ENCODE peak calls at places on chromosomes 16 and 17, in six cellular contexts. One of them, this sample, is unnamed.

GRCh38 chr17:29589524-29590260 is at the start of gene GIT1:
- DNase-seq in GM12878: no peak
- DNase-seq in K562: peak
- DNase-seq in GM23338: peak
- DNase-seq in neural progenitor cell: peak
- DNase-seq in fibroblast of lung: peak
- DNase-seq in this sample: no peak

GRCh38 chr16:56294014-56294413 is 102.7 kb downstream of the GNAO1 start:
- DNase-seq in GM12878: no peak
- DNase-seq in K562: no peak
- DNase-seq in GM23338: no peak
- DNase-seq in neural progenitor cell: no peak
- DNase-seq in fibroblast of lung: no peak
- DNase-seq in this sample: no peak

GRCh38 chr16:3115561-3115960 is 3.2 kb downstream of the ZNF205 start:
- DNase-seq in GM12878: no peak
- DNase-seq in K562: peak
- DNase-seq in GM23338: peak
- DNase-seq in neural progenitor cell: no peak
- DNase-seq in fibroblast of lung: no peak
- DNase-seq in this sample: no peak

GRCh38 chr17:7479389-7480192 is at the start of gene ZBTB4:
- DNase-seq in GM12878: no peak
- DNase-seq in K562: peak
- DNase-seq in GM23338: peak
- DNase-seq in neural progenitor cell: peak
- DNase-seq in fibroblast of lung: peak
- DNase-seq in this sample: no peak

GRCh38 chr16:49452108-49452507 is 78.5 kb downstream of the C16orf78 start:
- DNase-seq in GM12878: no peak
- DNase-seq in K562: no peak
- DNase-seq in GM23338: no peak
- DNase-seq in neural progenitor cell: no peak
- DNase-seq in fibroblast of lung: no peak
- DNase-seq in this sample: no peak

GRCh38 chr17:81733507-81734404 is 21.7 kb downstream of the SLC25A10 start:
- DNase-seq in GM12878: no peak
- DNase-seq in K562: peak
- DNase-seq in GM23338: peak
- DNase-seq in neural progenitor cell: peak
- DNase-seq in fibroblast of lung: peak
- DNase-seq in this sample: no peak

GRCh38 chr17:45437461-45438283 is 5.0 kb upstream of the ARHGAP27 start:
- DNase-seq in GM12878: no peak
- DNase-seq in K562: no peak
- DNase-seq in GM23338: no peak
- DNase-seq in neural progenitor cell: no peak
- DNase-seq in fibroblast of lung: no peak
- DNase-seq in this sample: no peak

GRCh38 chr17:73342549-73343167 is 30.9 kb upstream of the CDC42EP4 start:
- DNase-seq in GM12878: no peak
- DNase-seq in K562: no peak
- DNase-seq in GM23338: peak
- DNase-seq in neural progenitor cell: peak
- DNase-seq in fibroblast of lung: no peak
- DNase-seq in this sample: no peak

GRCh38 chr17:70521821-70522256 is 352.5 kb downstream of the KCNJ2 start:
- DNase-seq in GM12878: no peak
- DNase-seq in K562: no peak
- DNase-seq in GM23338: no peak
- DNase-seq in neural progenitor cell: no peak
- DNase-seq in fibroblast of lung: peak
- DNase-seq in this sample: no peak

GRCh38 chr17:18213666-18214270 is 11.7 kb upstream of the LLGL1 start:
- DNase-seq in GM12878: no peak
- DNase-seq in K562: no peak
- DNase-seq in GM23338: no peak
- DNase-seq in neural progenitor cell: no peak
- DNase-seq in fibroblast of lung: no peak
- DNase-seq in this sample: no peak

GRCh38 chr17:69575346-69575761 is 160.9 kb downstream of the MAP2K6 start:
- DNase-seq in GM12878: no peak
- DNase-seq in K562: no peak
- DNase-seq in GM23338: no peak
- DNase-seq in neural progenitor cell: peak
- DNase-seq in fibroblast of lung: peak
- DNase-seq in this sample: no peak

GRCh38 chr17:2899911-2900310 is 103.7 kb downstream of the RAP1GAP2 start:
- DNase-seq in GM12878: no peak
- DNase-seq in K562: no peak
- DNase-seq in GM23338: no peak
- DNase-seq in neural progenitor cell: no peak
- DNase-seq in fibroblast of lung: no peak
- DNase-seq in this sample: no peak

GRCh38 chr16:10922328-10923145 is 19.7 kb downstream of the DEXI start:
- DNase-seq in GM12878: no peak
- DNase-seq in K562: no peak
- DNase-seq in GM23338: no peak
- DNase-seq in neural progenitor cell: no peak
- DNase-seq in fibroblast of lung: peak
- DNase-seq in this sample: no peak

GRCh38 chr16:5032748-5033167 is 977 bp downstream of the NAGPA start:
- DNase-seq in GM12878: no peak
- DNase-seq in K562: no peak
- DNase-seq in GM23338: no peak
- DNase-seq in neural progenitor cell: no peak
- DNase-seq in fibroblast of lung: no peak
- DNase-seq in this sample: no peak

GRCh38 chr16:28974007-28974436 is 556 bp upstream of the SPNS1 start:
- DNase-seq in GM12878: no peak
- DNase-seq in K562: peak
- DNase-seq in GM23338: peak
- DNase-seq in neural progenitor cell: peak
- DNase-seq in fibroblast of lung: peak
- DNase-seq in this sample: peak

GRCh38 chr17:80034654-80034976 is 1.1 kb downstream of the TBC1D16 start:
- DNase-seq in GM12878: no peak
- DNase-seq in K562: no peak
- DNase-seq in GM23338: no peak
- DNase-seq in neural progenitor cell: no peak
- DNase-seq in fibroblast of lung: no peak
- DNase-seq in this sample: no peak

GRCh38 chr16:50260206-50261159 is 5.9 kb upstream of the ADCY7 start:
- DNase-seq in GM12878: no peak
- DNase-seq in K562: no peak
- DNase-seq in GM23338: no peak
- DNase-seq in neural progenitor cell: no peak
- DNase-seq in fibroblast of lung: no peak
- DNase-seq in this sample: no peak

GRCh38 chr17:63190821-63191220 is 224.8 kb downstream of the TANC2 start:
- DNase-seq in GM12878: no peak
- DNase-seq in K562: no peak
- DNase-seq in GM23338: no peak
- DNase-seq in neural progenitor cell: no peak
- DNase-seq in fibroblast of lung: no peak
- DNase-seq in this sample: no peak

GRCh38 chr17:69451416-69452394 is 37.2 kb downstream of the MAP2K6 start:
- DNase-seq in GM12878: no peak
- DNase-seq in K562: no peak
- DNase-seq in GM23338: peak
- DNase-seq in neural progenitor cell: no peak
- DNase-seq in fibroblast of lung: no peak
- DNase-seq in this sample: no peak

GRCh38 chr16:88881090-88881580 is 14.7 kb upstream of the PABPN1L start:
- DNase-seq in GM12878: no peak
- DNase-seq in K562: no peak
- DNase-seq in GM23338: peak
- DNase-seq in neural progenitor cell: no peak
- DNase-seq in fibroblast of lung: no peak
- DNase-seq in this sample: no peak
- TF ChIP-seq EZH2 in GM12878: no peak
- TF ChIP-seq EZH2 in K562: no peak
- TF ChIP-seq EZH2 in GM23338: no peak
- TF ChIP-seq EZH2 in neural progenitor cell: no peak
- TF ChIP-seq EZH2 in fibroblast of lung: no peak
- TF ChIP-seq EZH2 in this sample: no peak

GRCh38 chr17:31318298-31319190 is 2.9 kb downstream of the EVI2A start:
- DNase-seq in GM12878: peak
- DNase-seq in K562: no peak
- DNase-seq in GM23338: peak
- DNase-seq in neural progenitor cell: peak
- DNase-seq in fibroblast of lung: peak
- DNase-seq in this sample: no peak
- H3K27ac ChIP-seq in GM12878: peak
- H3K27ac ChIP-seq in K562: peak
- H3K27ac ChIP-seq in GM23338: peak
- H3K27ac ChIP-seq in neural progenitor cell: peak
- H3K27ac ChIP-seq in fibroblast of lung: peak
- H3K27ac ChIP-seq in this sample: peak

GRCh38 chr17:48542956-48543853 is 1.7 kb downstream of the HOXB2 start:
- DNase-seq in GM12878: no peak
- DNase-seq in K562: peak
- DNase-seq in GM23338: peak
- DNase-seq in neural progenitor cell: peak
- DNase-seq in fibroblast of lung: peak
- DNase-seq in this sample: peak
- TF ChIP-seq CTCF in GM12878: no peak
- TF ChIP-seq CTCF in K562: no peak
- TF ChIP-seq CTCF in GM23338: no peak
- TF ChIP-seq CTCF in neural progenitor cell: peak
- TF ChIP-seq CTCF in fibroblast of lung: no peak
- TF ChIP-seq CTCF in this sample: peak

GRCh38 chr16:88784074-88784855 is 755 bp downstream of the PIEZO1 start:
- DNase-seq in GM12878: no peak
- DNase-seq in K562: peak
- DNase-seq in GM23338: peak
- DNase-seq in neural progenitor cell: peak
- DNase-seq in fibroblast of lung: peak
- DNase-seq in this sample: no peak
- TF ChIP-seq EZH2 in GM12878: no peak
- TF ChIP-seq EZH2 in K562: no peak
- TF ChIP-seq EZH2 in GM23338: no peak
- TF ChIP-seq EZH2 in neural progenitor cell: no peak
- TF ChIP-seq EZH2 in fibroblast of lung: no peak
- TF ChIP-seq EZH2 in this sample: no peak

GRCh38 chr16:31085873-31086628 is 2.7 kb downstream of the PRSS53 start:
- DNase-seq in GM12878: no peak
- DNase-seq in K562: no peak
- DNase-seq in GM23338: no peak
- DNase-seq in neural progenitor cell: no peak
- DNase-seq in fibroblast of lung: no peak
- DNase-seq in this sample: no peak

GRCh38 chr16:31087971-31088370 is 772 bp downstream of the PRSS53 start:
- DNase-seq in GM12878: no peak
- DNase-seq in K562: no peak
- DNase-seq in GM23338: no peak
- DNase-seq in neural progenitor cell: no peak
- DNase-seq in fibroblast of lung: no peak
- DNase-seq in this sample: no peak

GRCh38 chr16:31087481-31087880 is 1.3 kb downstream of the PRSS53 start:
- DNase-seq in GM12878: no peak
- DNase-seq in K562: no peak
- DNase-seq in GM23338: no peak
- DNase-seq in neural progenitor cell: no peak
- DNase-seq in fibroblast of lung: no peak
- DNase-seq in this sample: no peak

GRCh38 chr16:31085371-31085770 is 3.4 kb downstream of the PRSS53 start:
- DNase-seq in GM12878: no peak
- DNase-seq in K562: no peak
- DNase-seq in GM23338: no peak
- DNase-seq in neural progenitor cell: no peak
- DNase-seq in fibroblast of lung: no peak
- DNase-seq in this sample: no peak

GRCh38 chr16:31086629-31086906 is 2.2 kb downstream of the PRSS53 start:
- DNase-seq in GM12878: no peak
- DNase-seq in K562: no peak
- DNase-seq in GM23338: no peak
- DNase-seq in neural progenitor cell: no peak
- DNase-seq in fibroblast of lung: no peak
- DNase-seq in this sample: no peak
- H3K27ac ChIP-seq in GM12878: no peak
- H3K27ac ChIP-seq in K562: no peak
- H3K27ac ChIP-seq in GM23338: no peak
- H3K27ac ChIP-seq in neural progenitor cell: no peak
- H3K27ac ChIP-seq in fibroblast of lung: no peak
- H3K27ac ChIP-seq in this sample: no peak

DNA sequence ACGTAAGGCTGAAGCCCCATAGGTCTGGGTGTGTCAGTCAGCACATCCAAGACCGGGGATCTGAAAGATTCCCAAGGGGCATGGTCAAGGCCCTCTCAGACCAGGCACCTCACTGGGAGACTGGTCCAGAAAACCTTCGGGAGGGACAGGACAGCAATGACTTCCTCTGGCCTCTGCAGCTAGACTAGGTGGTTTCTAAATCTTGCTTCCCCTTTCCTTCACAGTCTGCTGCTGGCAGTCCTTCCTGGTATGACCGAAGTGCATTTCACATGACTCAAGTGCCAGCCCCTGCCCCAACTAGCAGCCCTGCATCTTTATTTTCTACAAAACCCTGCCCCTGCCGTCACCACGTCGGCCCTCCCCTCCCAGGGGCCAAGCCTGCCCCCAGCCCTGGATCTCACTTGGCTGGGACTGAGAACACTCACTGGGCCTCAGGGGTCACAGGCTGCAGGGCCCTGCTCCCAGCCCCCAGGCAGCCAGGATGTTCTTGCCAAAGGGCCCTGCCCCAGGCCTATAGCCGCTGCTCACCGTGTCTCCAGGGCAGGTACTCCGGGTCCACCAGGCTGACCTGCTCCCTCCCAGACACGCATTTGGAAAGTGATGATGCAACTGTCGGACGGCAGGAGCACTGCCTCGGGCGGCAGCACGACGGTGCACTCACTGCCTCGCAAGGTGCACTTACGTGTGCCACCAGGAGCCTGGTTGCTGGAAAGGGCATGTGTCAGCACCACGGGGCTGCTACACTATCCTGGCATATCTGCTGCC is 18.2 kb downstream of the POLR3K start:
- DNase-seq in GM12878: no peak
- DNase-seq in K562: no peak
- DNase-seq in GM23338: peak
- DNase-seq in neural progenitor cell: no peak
- DNase-seq in fibroblast of lung: no peak
- DNase-seq in this sample: no peak
- TF ChIP-seq CTCF in GM12878: no peak
- TF ChIP-seq CTCF in K562: no peak
- TF ChIP-seq CTCF in GM23338: no peak
- TF ChIP-seq CTCF in neural progenitor cell: no peak
- TF ChIP-seq CTCF in fibroblast of lung: no peak
- TF ChIP-seq CTCF in this sample: no peak